ENCODE peak calls at places on chromosomes 13 and 19, in four cellular contexts. I is lung microvascular endothelial cell, H is H54, U is astrocyte of the spinal cord. S is an unnamed sample.

GRCh38 chr19:32415246-32415645 is 9.7 kb downstream of the DPY19L3 start:
- DNase-seq in H (no peak), U (no peak), I (no peak), S (no peak)

GRCh38 chr19:15464394-15465385 is at the start of gene RASAL3:
- DNase-seq in I (no peak), H (no peak), U (no peak), S (no peak)

GRCh38 chr13:34201050-34201913 is 383.3 kb downstream of the RFC3 start:
- DNase-seq in H (no peak), I (no peak), U (peak; percentile 19), S (no peak)

GRCh38 chr19:10260141-10260584 is 8.1 kb downstream of the MRPL4 start:
- DNase-seq in U (no peak), H (no peak), I (no peak), S (no peak)

GRCh38 chr19:9645466-9645865 is 24.4 kb upstream of the ZNF561 start:
- DNase-seq in I (no peak), U (no peak), H (no peak), S (no peak)

GRCh38 chr13:40470665-40471064 is 195.8 kb downstream of the FOXO1 start:
- DNase-seq in H (no peak), U (no peak), I (peak; percentile 33), S (no peak)

GRCh38 chr13:101398191-101398590 is 18.1 kb downstream of the NALCN start:
- DNase-seq in H (no peak), U (peak; percentile 50), I (peak; percentile 32), S (no peak)

GRCh38 chr13:40061466-40062450 is 406.3 kb downstream of the COG6 start:
- DNase-seq in U (no peak), H (no peak), I (no peak), S (no peak)

GRCh38 chr19:1608414-1609391 is 3.4 kb upstream of the UQCR11 start:
- DNase-seq in U (peak; percentile 7), I (no peak), H (peak; percentile 98), S (no peak)

GRCh38 chr13:26896986-26897668 is 136.5 kb upstream of the GPR12 start:
- DNase-seq in U (no peak), H (no peak), I (no peak), S (no peak)

GRCh38 chr19:58209577-58209976 is 19.1 kb upstream of the ZNF544 start:
- DNase-seq in U (no peak), H (no peak), I (no peak), S (no peak)

GRCh38 chr13:43301341-43301969 is 278.1 kb downstream of the DNAJC15 start:
- DNase-seq in I (no peak), U (no peak), H (no peak), S (peak; percentile 61)